ENCODE peak calls at places on chromosomes 6 and 20, in ten cellular contexts. One of them, this sample, is unnamed.

GRCh38 chr6:134235937-134236751 is 81.8 kb downstream of the SGK1 start:
- DNase-seq in K562: peak
- DNase-seq in WERI-Rb-1: no peak
- DNase-seq in GM12865: peak
- DNase-seq in H9: no peak
- DNase-seq in HFF-Myc: no peak
- DNase-seq in AG09319: no peak
- DNase-seq in lung: no peak
- DNase-seq in right lobe of liver: no peak
- DNase-seq in AG04449: no peak
- DNase-seq in this sample: no peak

GRCh38 chr6:117829594-117830319 is 77.3 kb upstream of the SLC35F1 start:
- DNase-seq in HFF-Myc: no peak
- DNase-seq in GM12865: peak
- DNase-seq in right lobe of liver: no peak
- DNase-seq in AG09319: no peak
- DNase-seq in AG04449: no peak
- DNase-seq in lung: no peak
- DNase-seq in K562: peak
- DNase-seq in H9: peak
- DNase-seq in WERI-Rb-1: peak
- DNase-seq in this sample: no peak

GRCh38 chr6:168420084-168420483 is 20.9 kb upstream of the SMOC2 start:
- DNase-seq in HFF-Myc: no peak
- DNase-seq in AG04449: no peak
- DNase-seq in K562: no peak
- DNase-seq in WERI-Rb-1: no peak
- DNase-seq in right lobe of liver: no peak
- DNase-seq in lung: no peak
- DNase-seq in GM12865: no peak
- DNase-seq in AG09319: no peak
- DNase-seq in H9: no peak
- DNase-seq in this sample: no peak

GRCh38 chr6:793261-793660 is 100.3 kb upstream of the EXOC2 start:
- DNase-seq in right lobe of liver: no peak
- DNase-seq in HFF-Myc: no peak
- DNase-seq in H9: no peak
- DNase-seq in AG04449: no peak
- DNase-seq in lung: no peak
- DNase-seq in GM12865: no peak
- DNase-seq in AG09319: no peak
- DNase-seq in K562: no peak
- DNase-seq in WERI-Rb-1: no peak
- DNase-seq in this sample: no peak

GRCh38 chr6:159807150-159807859 is 7.2 kb downstream of the PNLDC1 start:
- DNase-seq in K562: no peak
- DNase-seq in AG04449: no peak
- DNase-seq in H9: no peak
- DNase-seq in AG09319: no peak
- DNase-seq in right lobe of liver: no peak
- DNase-seq in GM12865: no peak
- DNase-seq in WERI-Rb-1: no peak
- DNase-seq in HFF-Myc: no peak
- DNase-seq in lung: no peak
- DNase-seq in this sample: no peak

GRCh38 chr20:32588040-32588439 is 2.9 kb upstream of the NOL4L start:
- DNase-seq in AG04449: no peak
- DNase-seq in AG09319: no peak
- DNase-seq in lung: no peak
- DNase-seq in HFF-Myc: no peak
- DNase-seq in WERI-Rb-1: no peak
- DNase-seq in GM12865: no peak
- DNase-seq in H9: no peak
- DNase-seq in K562: no peak
- DNase-seq in right lobe of liver: no peak
- DNase-seq in this sample: no peak

GRCh38 chr20:13344671-13345070 is 123.6 kb downstream of the ISM1 start:
- DNase-seq in GM12865: no peak
- DNase-seq in AG04449: no peak
- DNase-seq in K562: no peak
- DNase-seq in AG09319: no peak
- DNase-seq in WERI-Rb-1: no peak
- DNase-seq in lung: no peak
- DNase-seq in HFF-Myc: no peak
- DNase-seq in H9: no peak
- DNase-seq in right lobe of liver: no peak
- DNase-seq in this sample: no peak

GRCh38 chr6:26105842-26106241 is 18.6 kb downstream of the HFE start:
- DNase-seq in AG09319: no peak
- DNase-seq in right lobe of liver: no peak
- DNase-seq in lung: no peak
- DNase-seq in K562: no peak
- DNase-seq in AG04449: no peak
- DNase-seq in HFF-Myc: no peak
- DNase-seq in H9: no peak
- DNase-seq in GM12865: no peak
- DNase-seq in WERI-Rb-1: no peak
- DNase-seq in this sample: no peak

GRCh38 chr6:30770164-30770563 is 25.8 kb upstream of the IER3 start:
- DNase-seq in AG09319: no peak
- DNase-seq in GM12865: no peak
- DNase-seq in lung: no peak
- DNase-seq in WERI-Rb-1: no peak
- DNase-seq in right lobe of liver: no peak
- DNase-seq in K562: no peak
- DNase-seq in H9: no peak
- DNase-seq in HFF-Myc: no peak
- DNase-seq in AG04449: no peak
- DNase-seq in this sample: no peak

GRCh38 chr20:61762886-61763739 is 302.6 kb downstream of the TAF4 start:
- DNase-seq in GM12865: no peak
- DNase-seq in right lobe of liver: no peak
- DNase-seq in lung: no peak
- DNase-seq in AG09319: no peak
- DNase-seq in WERI-Rb-1: no peak
- DNase-seq in HFF-Myc: no peak
- DNase-seq in K562: no peak
- DNase-seq in H9: no peak
- DNase-seq in AG04449: no peak
- DNase-seq in this sample: no peak

GRCh38 chr20:44475372-44475693 is 341 bp upstream of the TTPAL start:
- DNase-seq in H9: no peak
- DNase-seq in GM12865: no peak
- DNase-seq in AG04449: no peak
- DNase-seq in HFF-Myc: no peak
- DNase-seq in K562: no peak
- DNase-seq in right lobe of liver: no peak
- DNase-seq in WERI-Rb-1: no peak
- DNase-seq in lung: no peak
- DNase-seq in AG09319: no peak
- DNase-seq in this sample: no peak

GRCh38 chr20:23937303-23938117 is 51.1 kb downstream of the GGTLC1 start:
- DNase-seq in AG04449: peak
- DNase-seq in K562: peak
- DNase-seq in WERI-Rb-1: peak
- DNase-seq in right lobe of liver: peak
- DNase-seq in GM12865: peak
- DNase-seq in H9: peak
- DNase-seq in lung: peak
- DNase-seq in AG09319: no peak
- DNase-seq in HFF-Myc: no peak
- DNase-seq in this sample: peak

GRCh38 chr6:133894795-133895401 is 6.0 kb downstream of the TCF21 start:
- DNase-seq in HFF-Myc: no peak
- DNase-seq in WERI-Rb-1: no peak
- DNase-seq in H9: no peak
- DNase-seq in AG04449: no peak
- DNase-seq in GM12865: no peak
- DNase-seq in K562: no peak
- DNase-seq in AG09319: no peak
- DNase-seq in lung: no peak
- DNase-seq in right lobe of liver: no peak
- DNase-seq in this sample: no peak

DNA sequence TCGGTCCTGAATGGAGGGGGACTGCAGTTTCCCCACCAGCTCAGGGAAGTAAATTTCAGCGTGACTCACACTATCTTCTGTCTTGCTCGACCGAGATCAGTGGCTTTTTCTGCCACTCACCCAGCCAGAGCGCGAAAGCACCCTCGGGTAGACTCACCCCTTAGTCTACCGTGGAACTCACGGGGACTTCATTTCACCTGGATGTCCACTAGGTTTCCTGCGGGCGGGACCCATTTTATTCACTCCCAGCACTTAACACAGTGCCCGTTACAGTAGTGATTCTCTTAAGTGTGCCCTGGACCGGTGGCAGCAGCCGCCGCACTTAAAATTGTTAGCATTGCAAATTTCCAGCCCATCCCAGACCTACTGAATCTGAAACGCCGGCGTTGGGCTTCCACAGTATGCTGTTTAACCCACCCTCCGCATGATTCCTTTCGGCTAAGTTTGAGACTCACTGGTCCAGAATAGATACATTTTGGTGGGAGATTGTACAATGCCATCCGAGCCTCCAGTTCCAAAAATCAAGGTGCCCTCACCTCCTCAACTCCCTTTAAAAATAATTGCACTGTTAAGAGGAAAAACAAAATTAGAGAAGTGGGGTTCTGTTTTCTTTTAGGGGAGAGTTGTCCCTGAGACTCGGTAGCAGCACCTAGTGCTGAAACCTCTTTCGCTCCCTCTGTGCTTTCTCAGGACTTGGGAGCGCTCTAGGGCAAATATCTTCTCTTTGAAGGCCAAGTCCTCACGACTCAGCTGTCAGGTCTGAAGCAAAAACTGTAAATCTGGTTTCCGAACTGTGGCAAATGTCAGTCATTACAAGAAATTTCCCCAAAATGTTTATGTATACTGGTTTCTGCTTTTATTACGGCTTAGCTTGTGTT is 1.0 kb downstream of the SMPDL3A start:
- DNase-seq in K562: peak
- DNase-seq in WERI-Rb-1: no peak
- DNase-seq in H9: peak
- DNase-seq in AG09319: no peak
- DNase-seq in GM12865: peak
- DNase-seq in lung: peak
- DNase-seq in AG04449: no peak
- DNase-seq in HFF-Myc: no peak
- DNase-seq in right lobe of liver: no peak
- DNase-seq in this sample: peak
- TF ChIP-seq CTCF in K562: no peak
- TF ChIP-seq CTCF in WERI-Rb-1: no peak
- TF ChIP-seq CTCF in H9: peak
- TF ChIP-seq CTCF in AG09319: no peak
- TF ChIP-seq CTCF in GM12865: no peak
- TF ChIP-seq CTCF in lung: no peak
- TF ChIP-seq CTCF in AG04449: no peak
- TF ChIP-seq CTCF in HFF-Myc: no peak
- TF ChIP-seq CTCF in right lobe of liver: no peak
- TF ChIP-seq CTCF in this sample: no peak

GRCh38 chr6:163195721-163196691 is 218.5 kb upstream of the QKI start:
- DNase-seq in right lobe of liver: no peak
- DNase-seq in K562: no peak
- DNase-seq in AG09319: no peak
- DNase-seq in AG04449: no peak
- DNase-seq in H9: no peak
- DNase-seq in GM12865: no peak
- DNase-seq in HFF-Myc: no peak
- DNase-seq in WERI-Rb-1: no peak
- DNase-seq in lung: no peak
- DNase-seq in this sample: no peak
- TF ChIP-seq CTCF in right lobe of liver: no peak
- TF ChIP-seq CTCF in K562: no peak
- TF ChIP-seq CTCF in AG09319: no peak
- TF ChIP-seq CTCF in AG04449: no peak
- TF ChIP-seq CTCF in H9: peak
- TF ChIP-seq CTCF in GM12865: no peak
- TF ChIP-seq CTCF in HFF-Myc: no peak
- TF ChIP-seq CTCF in WERI-Rb-1: no peak
- TF ChIP-seq CTCF in lung: no peak
- TF ChIP-seq CTCF in this sample: no peak

DNA sequence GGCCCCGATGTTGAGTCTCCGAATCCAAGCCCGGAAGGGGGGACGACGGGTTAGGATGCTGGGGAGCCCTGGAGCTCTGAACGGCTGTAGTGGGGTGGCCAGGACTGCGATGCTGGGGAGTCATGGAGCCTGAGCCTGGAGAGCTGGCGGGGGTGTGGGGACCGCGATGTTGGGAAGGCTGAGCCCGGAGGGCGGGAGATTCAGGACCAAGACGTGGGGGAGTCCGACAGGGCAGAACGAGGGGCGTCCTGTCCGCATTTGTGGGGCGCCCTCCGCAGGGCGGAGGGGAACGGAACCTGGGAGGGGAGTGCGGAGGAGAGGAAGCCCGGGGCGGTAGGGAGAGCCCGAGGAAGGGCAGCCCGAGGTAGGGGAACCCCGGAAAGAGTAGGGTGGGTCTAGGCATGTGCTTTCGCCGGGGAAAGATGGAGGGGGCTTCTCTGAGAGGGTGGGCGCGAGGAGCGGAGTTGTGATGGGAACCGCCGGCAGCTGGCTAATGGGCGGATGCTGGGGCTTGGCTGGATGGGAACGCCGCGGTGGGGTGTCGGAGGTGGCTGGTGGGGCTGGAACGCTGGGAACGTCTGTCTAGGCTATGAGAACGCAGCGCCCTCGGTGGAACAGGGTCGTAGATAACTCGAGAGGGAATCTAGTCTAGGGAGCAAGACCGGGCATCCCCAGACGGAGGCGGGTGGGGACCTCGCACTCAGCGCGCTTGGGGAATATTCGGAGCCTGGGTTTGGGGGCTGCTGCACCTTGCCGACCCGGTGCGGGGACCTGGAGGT is 681 bp downstream of the PAQR8 start:
- DNase-seq in HFF-Myc: no peak
- DNase-seq in GM12865: peak
- DNase-seq in AG04449: no peak
- DNase-seq in right lobe of liver: peak
- DNase-seq in WERI-Rb-1: peak
- DNase-seq in lung: peak
- DNase-seq in AG09319: no peak
- DNase-seq in H9: peak
- DNase-seq in K562: peak
- DNase-seq in this sample: peak
- TF ChIP-seq CTCF in HFF-Myc: no peak
- TF ChIP-seq CTCF in GM12865: peak
- TF ChIP-seq CTCF in AG04449: peak
- TF ChIP-seq CTCF in right lobe of liver: no peak
- TF ChIP-seq CTCF in WERI-Rb-1: peak
- TF ChIP-seq CTCF in lung: no peak
- TF ChIP-seq CTCF in AG09319: peak
- TF ChIP-seq CTCF in H9: no peak
- TF ChIP-seq CTCF in K562: peak
- TF ChIP-seq CTCF in this sample: no peak

DNA sequence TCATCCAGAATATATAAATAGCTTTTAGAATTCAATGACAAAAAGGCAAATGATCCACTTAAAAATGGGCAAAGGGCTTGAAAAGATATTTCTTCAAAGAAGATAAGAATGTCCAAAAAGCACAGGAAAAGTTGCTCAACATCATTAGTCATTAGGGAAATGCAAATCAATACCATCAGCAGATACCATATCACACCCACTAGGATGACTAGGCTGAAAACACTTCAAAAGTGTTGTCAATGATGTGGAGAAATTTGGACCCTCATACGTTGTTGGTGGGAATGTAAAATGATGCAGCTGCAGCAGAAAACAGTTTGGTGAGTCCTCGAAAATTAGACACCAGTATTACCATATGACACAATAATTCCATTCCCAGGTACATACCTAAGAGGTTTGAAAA is 303.6 kb upstream of the SLC35B3 start:
- DNase-seq in lung: no peak
- DNase-seq in AG04449: no peak
- DNase-seq in K562: no peak
- DNase-seq in H9: no peak
- DNase-seq in right lobe of liver: no peak
- DNase-seq in WERI-Rb-1: no peak
- DNase-seq in GM12865: no peak
- DNase-seq in AG09319: no peak
- DNase-seq in HFF-Myc: no peak
- DNase-seq in this sample: no peak
- TF ChIP-seq CTCF in lung: no peak
- TF ChIP-seq CTCF in AG04449: no peak
- TF ChIP-seq CTCF in K562: no peak
- TF ChIP-seq CTCF in H9: no peak
- TF ChIP-seq CTCF in right lobe of liver: no peak
- TF ChIP-seq CTCF in WERI-Rb-1: no peak
- TF ChIP-seq CTCF in GM12865: no peak
- TF ChIP-seq CTCF in AG09319: no peak
- TF ChIP-seq CTCF in HFF-Myc: no peak
- TF ChIP-seq CTCF in this sample: no peak

This sample was measured in left ventricle myocardium inferior.